ENCODE peak calls at places on chromosomes 4 and X, in seven cellular contexts. Y is neural progenitor cell; I is mucosa of gallbladder; L is D341Med; C is neural crest cell; O is IMR-90; P is activated CD4-positive, alpha-beta T cell treated with anti-CD3 and anti-CD28 coated beads, Interleukin-2, amount 10 ng/mL, durations not matched to agents 7 days and 5 days. A is an unnamed sample.

GRCh38 chr4:38152305-38152704 is 192.1 kb downstream of the PTTG2 start:
- DNase-seq in O (no peak), C (no peak), I (no peak), Y (no peak), L (no peak), P (no peak), A (no peak)

GRCh38 chr4:72712997-72713396 is 144.0 kb upstream of the ADAMTS3 start:
- DNase-seq in O (no peak), Y (no peak), P (no peak), C (no peak), I (no peak), L (no peak), A (no peak)

GRCh38 chr4:128855656-128856055 is 46.2 kb downstream of the JADE1 start:
- DNase-seq in I (no peak), O (no peak), L (no peak), P (no peak), C (no peak), Y (no peak), A (no peak)

GRCh38 chrX:114619874-114620273 is 36.0 kb downstream of the HTR2C start:
- DNase-seq in O (no peak), L (peak), Y (no peak), P (no peak), C (peak), I (no peak), A (no peak)

GRCh38 chrX:68672581-68673318 is 25.3 kb downstream of the STARD8 start:
- DNase-seq in P (no peak), Y (no peak), L (no peak), C (no peak), O (no peak), I (no peak), A (peak)

GRCh38 chr4:133638702-133639101 is 489.6 kb downstream of the PCDH10 start:
- DNase-seq in Y (no peak), P (no peak), L (no peak), C (no peak), O (no peak), I (no peak), A (no peak)

GRCh38 chr4:73019462-73020047 is 50.0 kb downstream of the COX18 start:
- DNase-seq in Y (peak), P (peak), C (peak), O (peak), I (no peak), L (peak), A (no peak)

GRCh38 chr4:13980317-13980716 is 352.8 kb upstream of the BOD1L1 start:
- DNase-seq in P (no peak), C (no peak), I (no peak), Y (no peak), L (no peak), O (peak), A (no peak)

GRCh38 chrX:43349363-43349762 is 306.7 kb upstream of the MAOA start:
- DNase-seq in C (peak), O (peak), L (peak), P (peak), I (peak), Y (peak), A (no peak)